ENCODE peak calls at places on chromosomes 13 and 19, in five cellular contexts. B, K, J, R and S are unnamed samples.

GRCh38 chr19:6616011-6616410 is 25.1 kb upstream of the CD70 start:
- DNase-seq in R (no peak), J (no peak), K (no peak), B (no peak), S (no peak)

GRCh38 chr13:77513719-77514335 is 21.7 kb upstream of the SCEL start:
- DNase-seq in J (no peak), B (no peak), R (no peak), K (no peak), S (no peak)

GRCh38 chr19:1914826-1915341 is 9.7 kb downstream of the ADAT3 start:
- DNase-seq in B (no peak), R (no peak), K (no peak), J (no peak), S (no peak)

GRCh38 chr19:30791116-30791515 is 418.9 kb downstream of the ZNF536 start:
- DNase-seq in J (no peak), R (no peak), B (no peak), K (no peak), S (no peak)

GRCh38 chr13:48448285-48448962 is 35.5 kb upstream of the LPAR6 start:
- DNase-seq in B (no peak), J (no peak), R (no peak), K (no peak), S (no peak)

GRCh38 chr13:45500492-45501174 is 35.9 kb downstream of the COG3 start:
- DNase-seq in K (no peak), R (no peak), B (no peak), J (peak), S (no peak)

GRCh38 chr13:50801087-50801931 is 42.2 kb downstream of the DLEU7 start:
- DNase-seq in R (peak), K (no peak), B (peak), J (peak), S (no peak)

GRCh38 chr19:33902802-33903488 is 106.3 kb downstream of the KCTD15 start:
- DNase-seq in R (no peak), B (peak), K (no peak), J (no peak), S (no peak)

GRCh38 chr19:10112037-10112751 is 701 bp downstream of the P2RY11 start:
- DNase-seq in B (peak), J (no peak), R (no peak), K (no peak), S (no peak)

GRCh38 chr13:28574617-28575142 is 79.8 kb upstream of the FLT1 start:
- DNase-seq in K (no peak), J (peak), R (no peak), B (peak), S (no peak)

GRCh38 chr13:98201178-98201577 is 24.1 kb upstream of the RNF113B start:
- DNase-seq in K (no peak), J (no peak), B (no peak), R (no peak), S (no peak)

GRCh38 chr13:101065314-101065713 is 351.0 kb downstream of the NALCN start:
- DNase-seq in R (no peak), K (no peak), J (no peak), B (no peak), S (no peak)

GRCh38 chr13:105530468-105530867 is 1005.0 kb downstream of the EFNB2 start:
- DNase-seq in R (no peak), B (no peak), J (no peak), K (no peak), S (no peak)

GRCh38 chr19:46840157-46840942 is 10.3 kb downstream of the AP2S1 start:
- DNase-seq in J (peak), K (peak), B (peak), R (no peak), S (peak)

GRCh38 chr19:51123381-51124186 is 1.1 kb upstream of the SIGLEC9 start:
- DNase-seq in J (no peak), B (no peak), K (no peak), R (no peak), S (no peak)

GRCh38 chr19:51121257-51121656 is 3.4 kb upstream of the SIGLEC9 start:
- DNase-seq in B (no peak), R (no peak), J (no peak), K (no peak), S (no peak)

GRCh38 chr19:51124729-51125128 is at the start of gene SIGLEC9:
- DNase-seq in K (no peak), B (no peak), R (no peak), J (no peak), S (no peak)

GRCh38 chr19:51124216-51124615 is 490 bp upstream of the SIGLEC9 start:
- DNase-seq in K (no peak), B (no peak), J (no peak), R (no peak), S (no peak)

DNA sequence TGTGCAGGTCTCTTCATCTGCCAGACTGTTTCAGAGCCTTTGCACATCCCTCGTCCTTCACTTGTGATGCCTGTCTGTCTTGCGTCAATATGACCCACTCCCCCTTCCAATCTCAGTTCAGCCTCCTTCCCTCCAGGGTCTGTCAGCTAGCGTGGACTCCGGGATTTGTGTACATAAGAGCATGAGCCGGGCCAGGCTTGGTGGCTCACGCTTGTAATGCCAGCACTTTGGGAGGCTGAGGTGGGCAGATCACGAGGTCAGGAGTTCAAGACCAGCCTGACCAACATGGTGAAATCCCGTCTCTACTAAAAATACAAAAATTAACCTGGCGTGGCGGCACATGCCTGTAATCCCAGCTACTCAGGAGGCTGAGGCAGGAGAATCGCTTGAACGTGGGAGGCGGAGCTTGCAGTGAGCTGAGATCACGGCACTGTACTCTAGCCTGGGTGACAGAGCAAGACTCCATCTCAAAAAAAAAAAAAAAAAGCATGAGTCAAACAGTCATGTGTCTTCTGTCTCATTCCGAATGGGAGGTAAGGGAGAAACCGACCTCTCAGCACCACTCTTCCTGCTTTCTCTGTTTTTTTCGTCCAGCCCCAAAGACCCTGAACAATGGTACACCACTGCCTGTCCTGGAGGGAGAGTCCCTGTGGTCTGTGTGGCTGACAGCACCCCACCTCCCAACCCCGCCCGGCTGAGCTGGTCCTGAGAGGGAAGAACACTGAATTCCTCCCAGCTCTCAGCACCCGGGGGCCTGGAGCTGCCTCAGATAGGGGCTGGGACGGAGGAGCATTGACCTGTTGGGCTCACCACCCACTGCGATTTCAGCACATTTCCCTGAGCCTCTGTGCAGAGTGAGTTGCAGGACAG is 2.4 kb upstream of the SIGLEC9 start:
- DNase-seq in J (no peak), K (no peak), R (no peak), B (no peak), S (no peak)
- TF ChIP-seq POLR2A in J (no peak), K (no peak), R (no peak), B (no peak), S (no peak)

GRCh38 chr19:16036397-16036925 is 39.8 kb upstream of the TPM4 start:
- DNase-seq in R (no peak), B (no peak), K (no peak), J (no peak), S (no peak)

GRCh38 chr19:16034180-16034579 is 42.1 kb upstream of the TPM4 start:
- DNase-seq in K (no peak), R (no peak), B (no peak), J (no peak), S (peak)

GRCh38 chr19:16034958-16035560 is 41.2 kb upstream of the TPM4 start:
- DNase-seq in R (no peak), J (no peak), B (no peak), K (no peak), S (peak)

GRCh38 chr19:16036941-16037340 is 39.4 kb upstream of the TPM4 start:
- DNase-seq in J (no peak), R (no peak), K (no peak), B (no peak), S (peak)

GRCh38 chr19:16035601-16036297 is 40.5 kb upstream of the TPM4 start:
- DNase-seq in R (no peak), B (no peak), K (no peak), J (no peak), S (peak)
- TF ChIP-seq TAF1 in R (no peak), B (no peak), K (no peak), J (no peak), S (no peak)

GRCh38 chr19:36876993-36877938 is 26.6 kb downstream of the ZNF345 start:
- DNase-seq in R (no peak), K (no peak), B (no peak), J (no peak), S (no peak)
- TF ChIP-seq POLR2AphosphoS5 in R (no peak), K (no peak), B (no peak), J (no peak), S (no peak)

GRCh38 chr19:49142866-49143335 is 12.3 kb downstream of the HRC start:
- DNase-seq in B (peak), K (no peak), J (no peak), R (no peak), S (no peak)
- TF ChIP-seq POLR2A in B (peak), K (no peak), J (no peak), R (no peak), S (no peak)

GRCh38 chr19:50705422-50706019 is 14.1 kb downstream of the SHANK1 start:
- DNase-seq in K (peak), J (peak), R (no peak), B (peak), S (no peak)
- TF ChIP-seq TAF1 in K (no peak), J (no peak), R (no peak), B (no peak), S (no peak)

DNA sequence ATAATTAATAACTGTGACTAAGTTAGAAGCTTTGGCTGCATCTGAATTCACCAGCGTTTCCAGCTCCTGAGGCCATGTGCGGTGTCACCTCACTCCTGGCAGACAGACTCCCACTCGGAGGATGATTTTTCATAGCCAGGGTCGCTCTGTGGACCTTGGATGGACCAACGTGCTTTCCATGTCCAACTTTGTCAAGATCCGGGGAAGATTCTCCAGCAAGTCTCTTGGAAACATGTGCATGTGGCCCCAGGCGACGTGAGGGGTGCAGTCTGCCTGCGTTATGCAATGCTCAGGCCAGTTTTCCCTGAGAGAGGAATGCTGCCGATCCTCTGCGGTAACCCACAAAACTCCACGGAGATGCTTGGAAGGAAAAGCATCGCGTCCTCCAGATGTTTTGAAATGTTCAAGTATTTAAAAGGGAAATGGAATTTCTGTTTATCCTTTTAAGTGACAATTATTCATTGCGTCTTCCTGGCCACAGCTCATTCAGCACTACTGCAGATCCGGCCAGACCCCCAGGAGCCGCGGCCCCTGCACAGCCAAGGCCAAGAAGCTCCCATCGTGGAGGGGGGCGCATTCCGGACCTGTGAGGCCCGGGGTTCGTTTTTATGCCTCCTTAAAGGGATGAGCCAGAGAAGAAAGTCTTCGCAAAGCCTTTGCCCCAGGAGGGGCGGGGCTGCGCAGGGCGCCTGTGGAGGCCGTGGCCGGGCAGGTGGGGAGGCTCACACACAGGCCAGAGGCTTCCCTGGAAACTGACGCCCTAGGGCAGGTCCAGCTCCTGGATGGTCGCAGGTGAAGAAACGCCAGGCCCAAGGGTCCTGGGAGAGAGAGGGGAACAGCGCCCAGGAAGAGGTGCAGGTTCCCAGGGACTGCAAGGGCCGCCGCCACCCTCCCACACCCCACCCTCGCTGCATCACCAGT is 46.0 kb downstream of the C13orf46 start:
- DNase-seq in R (no peak), K (no peak), B (no peak), J (no peak), S (no peak)
- TF ChIP-seq POLR2AphosphoS5 in R (no peak), K (no peak), B (no peak), J (no peak), S (no peak)

GRCh38 chr19:17555480-17555928 is at the start of gene COLGALT1:
- DNase-seq in R (peak), B (peak), K (peak), J (peak), S (peak)
- TF ChIP-seq POLR2A in R (no peak), B (no peak), K (no peak), J (no peak), S (peak)

DNA sequence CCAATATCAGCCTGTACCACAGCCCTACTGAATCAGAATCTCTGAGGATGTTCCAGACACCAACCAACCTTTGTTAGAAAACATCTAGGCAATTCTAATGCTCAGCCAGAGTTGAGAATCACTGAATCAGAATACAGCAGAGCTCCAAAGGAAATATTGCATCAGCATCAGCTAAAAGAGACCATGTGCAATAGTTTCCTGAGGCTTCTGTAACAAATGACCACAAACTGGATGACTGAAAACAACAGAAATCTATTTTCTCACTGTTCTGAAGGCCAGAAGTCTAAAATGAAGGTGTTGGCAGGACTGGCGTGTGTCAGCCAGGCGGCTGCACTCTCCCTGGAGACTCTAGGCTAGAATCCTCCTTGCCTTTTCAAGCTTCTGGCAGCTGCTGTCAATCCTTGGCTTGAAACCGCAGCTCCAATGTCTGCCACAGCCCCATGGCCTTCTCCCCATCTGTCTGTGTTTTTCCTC is 1.2 kb upstream of the DCT start:
- DNase-seq in J (no peak), B (no peak), R (no peak), K (no peak), S (no peak)
- TF ChIP-seq TAF1 in J (no peak), B (no peak), R (no peak), K (no peak), S (no peak)